ENCODE peak calls at places on chromosomes 2 and 18, in five cellular contexts. M is HCEC 1CT, V is naive B cell, A is left ventricle myocardium superior, W is psoas muscle. U is an unnamed sample.

GRCh38 chr2:102788880-102789250 is 27.0 kb downstream of the TMEM182 start:
- DNase-seq in M (no peak), V (no peak), A (peak; percentile 75), W (peak; percentile 72), U (no peak)

GRCh38 chr2:205768815-205769493 is 86.7 kb downstream of the NRP2 start:
- DNase-seq in M (peak; percentile 47), V (no peak), A (no peak), W (no peak), U (no peak)

GRCh38 chr2:9230051-9230802 is 23.6 kb downstream of the ASAP2 start:
- DNase-seq in M (peak; percentile 68), V (no peak), A (peak; percentile 79), W (peak; percentile 74), U (no peak)

GRCh38 chr18:8287184-8287885 is 321.9 kb upstream of the RAB12 start:
- DNase-seq in M (no peak), V (no peak), A (no peak), W (no peak), U (no peak)

GRCh38 chr2:173982918-173983317 is 17.7 kb upstream of the SP3 start:
- DNase-seq in M (no peak), V (no peak), A (peak; percentile 62), W (no peak), U (no peak)

GRCh38 chr2:182372661-182373060 is 54.2 kb downstream of the PDE1A start:
- DNase-seq in M (peak; percentile 96), V (no peak), A (no peak), W (no peak), U (peak; percentile 91)

GRCh38 chr2:197675246-197675645 is at the start of gene RFTN2:
- DNase-seq in M (no peak), V (no peak), A (no peak), W (no peak), U (no peak)

GRCh38 chr2:9617749-9618148 is 13.0 kb downstream of the YWHAQ start:
- DNase-seq in M (no peak), V (no peak), A (no peak), W (no peak), U (no peak)

GRCh38 chr2:69017080-69017479 is 4.1 kb downstream of the ANTXR1 start:
- DNase-seq in M (peak; percentile 62), V (no peak), A (no peak), W (no peak), U (no peak)

GRCh38 chr2:152413228-152414030 is 78.5 kb downstream of the FMNL2 start:
- DNase-seq in M (no peak), V (no peak), A (no peak), W (no peak), U (no peak)

GRCh38 chr2:189483571-189484415 is 42.5 kb downstream of the WDR75 start:
- DNase-seq in M (no peak), V (no peak), A (no peak), W (no peak), U (no peak)

GRCh38 chr2:216188956-216189355 is 79.8 kb downstream of the XRCC5 start:
- DNase-seq in M (peak; percentile 43), V (no peak), A (no peak), W (no peak), U (no peak)